ENCODE peak calls at places on chromosome 6, in seven cellular contexts. One of them, this sample, is unnamed.

GRCh38 chr6:100267721-100268123 is 197.0 kb downstream of the SIM1 start:
- DNase-seq in HCEC 1CT: no peak
- DNase-seq in lung: no peak
- DNase-seq in cerebellar cortex: no peak
- DNase-seq in GM23248: peak
- DNase-seq in stimulated activated CD8-positive, alpha-beta memory T cell treated with anti-CD3 and anti-CD28 coated beads, Interleukin-4, amount 100 ng/mL, for 48 hours: no peak
- DNase-seq in EH: peak
- DNase-seq in this sample: peak

GRCh38 chr6:8195040-8195713 is 92.8 kb upstream of the EEF1E1 start:
- DNase-seq in HCEC 1CT: peak
- DNase-seq in EH: peak
- DNase-seq in stimulated activated CD8-positive, alpha-beta memory T cell treated with anti-CD3 and anti-CD28 coated beads, Interleukin-4, amount 100 ng/mL, for 48 hours: no peak
- DNase-seq in cerebellar cortex: no peak
- DNase-seq in GM23248: peak
- DNase-seq in lung: no peak
- DNase-seq in this sample: no peak

GRCh38 chr6:75397806-75398465 is 95.7 kb downstream of the FILIP1 start:
- DNase-seq in EH: peak
- DNase-seq in stimulated activated CD8-positive, alpha-beta memory T cell treated with anti-CD3 and anti-CD28 coated beads, Interleukin-4, amount 100 ng/mL, for 48 hours: no peak
- DNase-seq in lung: no peak
- DNase-seq in cerebellar cortex: no peak
- DNase-seq in GM23248: no peak
- DNase-seq in HCEC 1CT: peak
- DNase-seq in this sample: peak

GRCh38 chr6:81491486-81492101 is 260.9 kb downstream of the TENT5A start:
- DNase-seq in HCEC 1CT: no peak
- DNase-seq in stimulated activated CD8-positive, alpha-beta memory T cell treated with anti-CD3 and anti-CD28 coated beads, Interleukin-4, amount 100 ng/mL, for 48 hours: no peak
- DNase-seq in lung: no peak
- DNase-seq in EH: peak
- DNase-seq in cerebellar cortex: no peak
- DNase-seq in GM23248: no peak
- DNase-seq in this sample: no peak

GRCh38 chr6:34981951-34982350 is 92.9 kb downstream of the ANKS1A start:
- DNase-seq in stimulated activated CD8-positive, alpha-beta memory T cell treated with anti-CD3 and anti-CD28 coated beads, Interleukin-4, amount 100 ng/mL, for 48 hours: no peak
- DNase-seq in lung: no peak
- DNase-seq in EH: peak
- DNase-seq in cerebellar cortex: no peak
- DNase-seq in HCEC 1CT: peak
- DNase-seq in GM23248: peak
- DNase-seq in this sample: peak

GRCh38 chr6:39882567-39882953 is 51.7 kb downstream of the MOCS1 start:
- DNase-seq in EH: peak
- DNase-seq in HCEC 1CT: peak
- DNase-seq in lung: peak
- DNase-seq in stimulated activated CD8-positive, alpha-beta memory T cell treated with anti-CD3 and anti-CD28 coated beads, Interleukin-4, amount 100 ng/mL, for 48 hours: no peak
- DNase-seq in cerebellar cortex: no peak
- DNase-seq in GM23248: peak
- DNase-seq in this sample: peak

GRCh38 chr6:15427360-15428070 is 181.6 kb downstream of the JARID2 start:
- DNase-seq in cerebellar cortex: no peak
- DNase-seq in GM23248: no peak
- DNase-seq in EH: peak
- DNase-seq in stimulated activated CD8-positive, alpha-beta memory T cell treated with anti-CD3 and anti-CD28 coated beads, Interleukin-4, amount 100 ng/mL, for 48 hours: no peak
- DNase-seq in HCEC 1CT: no peak
- DNase-seq in lung: no peak
- DNase-seq in this sample: no peak

GRCh38 chr6:158039571-158040050 is 57.9 kb downstream of the SYNJ2 start:
- DNase-seq in EH: peak
- DNase-seq in cerebellar cortex: peak
- DNase-seq in stimulated activated CD8-positive, alpha-beta memory T cell treated with anti-CD3 and anti-CD28 coated beads, Interleukin-4, amount 100 ng/mL, for 48 hours: peak
- DNase-seq in GM23248: no peak
- DNase-seq in lung: no peak
- DNase-seq in HCEC 1CT: no peak
- DNase-seq in this sample: no peak

GRCh38 chr6:111721677-111722219 is 116.1 kb upstream of the TRAF3IP2 start:
- DNase-seq in stimulated activated CD8-positive, alpha-beta memory T cell treated with anti-CD3 and anti-CD28 coated beads, Interleukin-4, amount 100 ng/mL, for 48 hours: peak
- DNase-seq in EH: peak
- DNase-seq in GM23248: peak
- DNase-seq in lung: no peak
- DNase-seq in HCEC 1CT: peak
- DNase-seq in cerebellar cortex: no peak
- DNase-seq in this sample: peak

GRCh38 chr6:130423044-130423443 is 57.2 kb downstream of the TMEM200A start:
- DNase-seq in EH: no peak
- DNase-seq in cerebellar cortex: no peak
- DNase-seq in HCEC 1CT: no peak
- DNase-seq in stimulated activated CD8-positive, alpha-beta memory T cell treated with anti-CD3 and anti-CD28 coated beads, Interleukin-4, amount 100 ng/mL, for 48 hours: no peak
- DNase-seq in GM23248: no peak
- DNase-seq in lung: no peak
- DNase-seq in this sample: no peak

GRCh38 chr6:62285612-62286469 is at the start of gene KHDRBS2:
- DNase-seq in EH: no peak
- DNase-seq in cerebellar cortex: peak
- DNase-seq in lung: peak
- DNase-seq in HCEC 1CT: no peak
- DNase-seq in stimulated activated CD8-positive, alpha-beta memory T cell treated with anti-CD3 and anti-CD28 coated beads, Interleukin-4, amount 100 ng/mL, for 48 hours: peak
- DNase-seq in GM23248: peak
- DNase-seq in this sample: no peak

GRCh38 chr6:163745566-163746400 is 331.3 kb downstream of the QKI start:
- DNase-seq in HCEC 1CT: peak
- DNase-seq in EH: peak
- DNase-seq in cerebellar cortex: no peak
- DNase-seq in stimulated activated CD8-positive, alpha-beta memory T cell treated with anti-CD3 and anti-CD28 coated beads, Interleukin-4, amount 100 ng/mL, for 48 hours: no peak
- DNase-seq in lung: no peak
- DNase-seq in GM23248: peak
- DNase-seq in this sample: peak

GRCh38 chr6:74000582-74000981 is 304.6 kb downstream of the CD109 start:
- DNase-seq in EH: peak
- DNase-seq in cerebellar cortex: no peak
- DNase-seq in GM23248: peak
- DNase-seq in lung: no peak
- DNase-seq in stimulated activated CD8-positive, alpha-beta memory T cell treated with anti-CD3 and anti-CD28 coated beads, Interleukin-4, amount 100 ng/mL, for 48 hours: no peak
- DNase-seq in HCEC 1CT: no peak
- DNase-seq in this sample: peak

GRCh38 chr6:30556714-30556963 is 350 bp upstream of the GNL1 start:
- DNase-seq in EH: no peak
- DNase-seq in stimulated activated CD8-positive, alpha-beta memory T cell treated with anti-CD3 and anti-CD28 coated beads, Interleukin-4, amount 100 ng/mL, for 48 hours: peak
- DNase-seq in GM23248: no peak
- DNase-seq in cerebellar cortex: no peak
- DNase-seq in lung: peak
- DNase-seq in HCEC 1CT: no peak
- DNase-seq in this sample: no peak

GRCh38 chr6:89458720-89459119 is 25.8 kb downstream of the ANKRD6 start:
- DNase-seq in stimulated activated CD8-positive, alpha-beta memory T cell treated with anti-CD3 and anti-CD28 coated beads, Interleukin-4, amount 100 ng/mL, for 48 hours: no peak
- DNase-seq in cerebellar cortex: no peak
- DNase-seq in lung: no peak
- DNase-seq in GM23248: peak
- DNase-seq in EH: no peak
- DNase-seq in HCEC 1CT: no peak
- DNase-seq in this sample: no peak

GRCh38 chr6:42251911-42252637 is 34.4 kb upstream of the MRPS10 start:
- DNase-seq in EH: peak
- DNase-seq in stimulated activated CD8-positive, alpha-beta memory T cell treated with anti-CD3 and anti-CD28 coated beads, Interleukin-4, amount 100 ng/mL, for 48 hours: no peak
- DNase-seq in cerebellar cortex: peak
- DNase-seq in GM23248: peak
- DNase-seq in HCEC 1CT: no peak
- DNase-seq in lung: peak
- DNase-seq in this sample: peak

GRCh38 chr6:27892596-27893058 is 19.6 kb downstream of the OR2B2 start:
- DNase-seq in GM23248: peak
- DNase-seq in HCEC 1CT: peak
- DNase-seq in stimulated activated CD8-positive, alpha-beta memory T cell treated with anti-CD3 and anti-CD28 coated beads, Interleukin-4, amount 100 ng/mL, for 48 hours: no peak
- DNase-seq in EH: no peak
- DNase-seq in cerebellar cortex: peak
- DNase-seq in lung: no peak
- DNase-seq in this sample: no peak

GRCh38 chr6:135328136-135328535 is 147.0 kb downstream of the MYB start:
- DNase-seq in HCEC 1CT: no peak
- DNase-seq in stimulated activated CD8-positive, alpha-beta memory T cell treated with anti-CD3 and anti-CD28 coated beads, Interleukin-4, amount 100 ng/mL, for 48 hours: no peak
- DNase-seq in cerebellar cortex: no peak
- DNase-seq in GM23248: no peak
- DNase-seq in EH: no peak
- DNase-seq in lung: no peak
- DNase-seq in this sample: no peak

GRCh38 chr6:86738078-86738477 is 199.2 kb upstream of the HTR1E start:
- DNase-seq in HCEC 1CT: no peak
- DNase-seq in GM23248: no peak
- DNase-seq in EH: no peak
- DNase-seq in cerebellar cortex: no peak
- DNase-seq in stimulated activated CD8-positive, alpha-beta memory T cell treated with anti-CD3 and anti-CD28 coated beads, Interleukin-4, amount 100 ng/mL, for 48 hours: no peak
- DNase-seq in lung: no peak
- DNase-seq in this sample: no peak

This sample was measured in AG10803.